ENCODE peak calls at places on chromosomes 1 and 21, in six cellular contexts. D is ascending aorta, I is amygdala, O is NCI-H187, B is T-helper 2 cell, X is activated T-cell treated with anti-CD3 and anti-CD28 coated beads for 24 hours. L is an unnamed sample.

GRCh38 chr1:8985915-8986813 is 40.1 kb downstream of the SLC2A7 start:
- DNase-seq in I (peak), O (no peak), X (no peak), D (peak), B (no peak), L (peak)

GRCh38 chr1:14880456-14881316 is 272.9 kb upstream of the TMEM51 start:
- DNase-seq in I (no peak), X (no peak), B (no peak), O (no peak), D (peak), L (no peak)

GRCh38 chr1:162674018-162674608 is 41.8 kb downstream of the DDR2 start:
- DNase-seq in O (no peak), I (no peak), D (no peak), B (no peak), X (no peak), L (no peak)

GRCh38 chr1:236808005-236808404 is 12.9 kb downstream of the MTR start:
- DNase-seq in X (no peak), O (no peak), D (no peak), B (no peak), I (no peak), L (no peak)

GRCh38 chr1:17168480-17168878 is 36.4 kb upstream of the PADI1 start:
- DNase-seq in B (no peak), D (no peak), O (no peak), I (no peak), X (no peak), L (no peak)

GRCh38 chr1:177629526-177629925 is 340.3 kb downstream of the SEC16B start:
- DNase-seq in B (no peak), I (no peak), X (no peak), D (no peak), O (no peak), L (no peak)

GRCh38 chr1:30776097-30777059 is 18.8 kb upstream of the LAPTM5 start:
- DNase-seq in I (no peak), O (no peak), D (no peak), B (no peak), X (no peak), L (no peak)

GRCh38 chr1:234844479-234845031 is 234.6 kb upstream of the IRF2BP2 start:
- DNase-seq in I (no peak), X (no peak), O (no peak), D (no peak), B (no peak), L (no peak)

GRCh38 chr1:54808443-54809207 is 7.5 kb upstream of the TTC22 start:
- DNase-seq in D (peak), B (no peak), X (no peak), I (no peak), O (no peak), L (no peak)

GRCh38 chr1:102919659-102920058 is 188.7 kb downstream of the COL11A1 start:
- DNase-seq in B (no peak), D (no peak), O (no peak), X (no peak), I (no peak), L (no peak)

GRCh38 chr1:184407816-184408510 is 21.1 kb downstream of the C1orf21 start:
- DNase-seq in O (no peak), I (no peak), D (no peak), X (no peak), B (no peak), L (no peak)

GRCh38 chr1:246367046-246367445 is 140.0 kb downstream of the SMYD3 start:
- DNase-seq in O (no peak), X (no peak), D (no peak), B (no peak), I (no peak), L (no peak)

GRCh38 chr1:218585565-218586184 is 240.5 kb downstream of the TGFB2 start:
- DNase-seq in O (no peak), X (no peak), I (no peak), D (no peak), B (no peak), L (peak)

GRCh38 chr21:34885636-34886553 is 163.2 kb downstream of the RUNX1 start:
- DNase-seq in X (no peak), I (no peak), D (no peak), B (no peak), O (no peak), L (peak)

GRCh38 chr1:26744075-26744958 is 43.4 kb upstream of the PIGV start:
- DNase-seq in B (peak), X (peak), D (peak), I (peak), O (no peak), L (peak)

GRCh38 chr1:81221564-81221963 is 579.2 kb upstream of the ADGRL2 start:
- DNase-seq in D (no peak), I (no peak), O (no peak), X (no peak), B (no peak), L (no peak)

GRCh38 chr1:4792565-4792964 is 138.2 kb downstream of the AJAP1 start:
- DNase-seq in D (no peak), B (no peak), O (no peak), I (no peak), X (no peak), L (no peak)